ENCODE peak calls at places on chromosome X, in seven cellular contexts. U is nucleus accumbens, X is lower leg skin, B is A172, H is HuH-7, R is M059J, Z is kidney epithelial cell. V is an unnamed sample.

GRCh38 chrX:154050113-154050495 is 30.4 kb upstream of the IRAK1 start:
- DNase-seq in B (no peak), Z (no peak), R (no peak), U (no peak), X (no peak), H (no peak), V (no peak)

GRCh38 chrX:50874878-50875277 is 35.7 kb upstream of the BMP15 start:
- DNase-seq in U (no peak), X (no peak), Z (no peak), R (peak; percentile 1), H (no peak), B (no peak), V (no peak)

GRCh38 chrX:16718824-16719333 is 533 bp upstream of the SYAP1 start:
- DNase-seq in H (no peak), Z (no peak), B (no peak), R (no peak), X (no peak), U (no peak), V (no peak)

GRCh38 chrX:30865020-30865419 is 24.0 kb downstream of the TAB3 start:
- DNase-seq in B (peak; percentile 25), R (no peak), H (no peak), U (no peak), Z (no peak), X (no peak), V (peak; percentile 21)

GRCh38 chrX:134694333-134694925 is 36.2 kb upstream of the PLAC1 start:
- DNase-seq in H (no peak), R (no peak), U (no peak), X (no peak), Z (no peak), B (no peak), V (no peak)

GRCh38 chrX:134601240-134601639 is 57.0 kb downstream of the PLAC1 start:
- DNase-seq in R (peak; percentile 75), U (no peak), B (no peak), X (no peak), Z (no peak), H (no peak), V (no peak)

GRCh38 chrX:32041181-32041580 is 969.3 kb upstream of the FTHL17 start:
- DNase-seq in X (no peak), B (no peak), H (no peak), Z (no peak), R (no peak), U (no peak), V (no peak)

GRCh38 chrX:111265506-111265905 is 4.8 kb downstream of the CAPN6 start:
- DNase-seq in U (no peak), X (no peak), B (no peak), H (no peak), R (no peak), Z (no peak), V (no peak)

GRCh38 chrX:153816821-153817220 is 13.5 kb downstream of the PDZD4 start:
- DNase-seq in Z (no peak), X (no peak), U (no peak), B (no peak), H (no peak), R (no peak), V (no peak)

GRCh38 chrX:15675490-15675921 is 10.9 kb upstream of the CLTRN start:
- DNase-seq in Z (peak; percentile 49), X (peak; percentile 97), R (peak; percentile 75), H (peak; percentile 40), B (no peak), U (peak; percentile 100), V (no peak)

GRCh38 chrX:536616-537015 is 94.0 kb upstream of the SHOX start:
- DNase-seq in U (no peak), B (no peak), H (no peak), X (peak; percentile 49), Z (no peak), R (no peak), V (no peak)

GRCh38 chrX:1528186-1528883 is 8.7 kb downstream of the P2RY8 start:
- DNase-seq in Z (no peak), U (no peak), B (no peak), R (no peak), X (peak; percentile 28), H (no peak), V (no peak)

GRCh38 chrX:107880054-107880610 is 54.5 kb downstream of the MID2 start:
- DNase-seq in U (no peak), X (no peak), R (peak; percentile 9), H (no peak), Z (peak; percentile 9), B (no peak), V (no peak)

GRCh38 chrX:101078716-101079115 is at the start of gene TMEM35A:
- DNase-seq in B (no peak), H (no peak), R (peak; percentile 53), Z (no peak), U (no peak), X (no peak), V (no peak)

GRCh38 chrX:2928583-2929434 is at the start of gene ARSD:
- DNase-seq in R (peak; percentile 90), U (peak; percentile 53), X (peak; percentile 98), B (peak; percentile 94), Z (peak; percentile 75), H (peak; percentile 63), V (peak; percentile 74)

GRCh38 chrX:17822351-17822750 is 38.7 kb downstream of the RAI2 start:
- DNase-seq in R (no peak), H (no peak), X (no peak), U (no peak), B (no peak), Z (no peak), V (no peak)

GRCh38 chrX:71253253-71254091 is 468 bp downstream of the ZMYM3 start:
- DNase-seq in U (no peak), X (no peak), H (peak; percentile 59), R (peak; percentile 56), Z (no peak), B (peak; percentile 5), V (peak; percentile 13)

GRCh38 chrX:39731735-39732134 is 366.0 kb downstream of the BCOR start:
- DNase-seq in R (no peak), X (no peak), Z (no peak), U (no peak), H (no peak), B (no peak), V (no peak)

GRCh38 chrX:105323951-105324350 is 103.5 kb upstream of the TEX13A start:
- DNase-seq in H (no peak), Z (no peak), R (peak; percentile 4), B (no peak), U (no peak), X (no peak), V (no peak)

GRCh38 chrX:39816871-39817731 is 280.7 kb downstream of the BCOR start:
- DNase-seq in U (peak; percentile 5), R (peak; percentile 62), B (no peak), Z (no peak), X (no peak), H (no peak), V (no peak)

GRCh38 chrX:24283122-24283789 is 30.6 kb downstream of the SUPT20HL2 start:
- DNase-seq in X (no peak), Z (no peak), R (no peak), U (no peak), H (no peak), B (no peak), V (no peak)

GRCh38 chrX:132209527-132209926 is 9.7 kb downstream of the RAP2C start:
- DNase-seq in H (no peak), Z (no peak), R (peak; percentile 22), B (no peak), X (no peak), U (no peak), V (no peak)

GRCh38 chrX:15404712-15405111 is 20.5 kb upstream of the VEGFD start:
- DNase-seq in H (no peak), R (no peak), X (no peak), U (no peak), Z (no peak), B (no peak), V (no peak)